ENCODE peak calls at places on chromosomes 7 and 10, in ten cellular contexts. G is COR-L47; I is activated CD8-positive, alpha-beta memory T cell treated with anti-CD3 and anti-CD28 coated beads, Interleukin-2, amount 50 U/mL, for 48 hours; K is cerebellar nuclear complex; D is NCI-H2029; E is amygdala; C is AG08395; N is HT-29; S is NCI-H460; H is OCI-LY7. W is an unnamed sample.

GRCh38 chr7:18570890-18571478 is 75.4 kb downstream of the HDAC9 start:
- DNase-seq in S (peak), N (peak), D (peak), H (peak), C (peak), I (no peak), E (no peak), K (no peak), G (peak), W (no peak)

GRCh38 chr10:71314028-71314693 is 4.9 kb upstream of the SLC29A3 start:
- DNase-seq in I (peak), K (no peak), G (no peak), C (peak), D (no peak), E (peak), H (peak), S (peak), N (peak), W (peak)

GRCh38 chr10:86699991-86700840 is 31.9 kb downstream of the LDB3 start:
- DNase-seq in S (no peak), N (no peak), C (no peak), G (no peak), D (no peak), H (no peak), K (no peak), E (no peak), I (no peak), W (peak)

GRCh38 chr7:116876664-116877442 is 14.5 kb downstream of the CAPZA2 start:
- DNase-seq in G (no peak), E (no peak), I (no peak), C (no peak), H (no peak), N (no peak), D (no peak), S (no peak), K (no peak), W (peak)

GRCh38 chr10:101223274-101224059 is 5.8 kb downstream of the LBX1 start:
- DNase-seq in S (no peak), K (no peak), I (peak), C (no peak), N (no peak), G (no peak), D (no peak), E (no peak), H (no peak), W (no peak)

GRCh38 chr10:122323188-122323587 is 51.3 kb upstream of the PLEKHA1 start:
- DNase-seq in D (no peak), I (no peak), S (no peak), G (no peak), N (no peak), K (no peak), H (no peak), E (no peak), C (no peak), W (no peak)

GRCh38 chr10:87775766-87776165 is 42.3 kb downstream of the ATAD1 start:
- DNase-seq in N (no peak), C (peak), H (no peak), K (no peak), I (no peak), G (no peak), D (no peak), E (no peak), S (no peak), W (no peak)

GRCh38 chr10:517236-517635 is 172.2 kb downstream of the DIP2C start:
- DNase-seq in G (no peak), E (no peak), H (no peak), I (no peak), S (no peak), D (no peak), K (no peak), C (no peak), N (no peak), W (no peak)

GRCh38 chr7:107606303-107606702 is 26.3 kb downstream of the BCAP29 start:
- DNase-seq in C (no peak), S (no peak), H (no peak), G (no peak), K (no peak), E (no peak), N (no peak), I (no peak), D (no peak), W (no peak)

GRCh38 chr7:73977626-73978618 is 50.1 kb upstream of the ELN start:
- DNase-seq in E (no peak), N (peak), C (peak), K (no peak), G (no peak), S (no peak), I (no peak), H (no peak), D (no peak), W (no peak)

GRCh38 chr7:107057474-107057833 is 12.9 kb downstream of the PRKAR2B start:
- DNase-seq in D (no peak), K (no peak), N (no peak), C (no peak), I (no peak), G (no peak), E (no peak), H (no peak), S (no peak), W (no peak)

GRCh38 chr7:137992738-137993394 is 9.0 kb downstream of the CREB3L2 start:
- DNase-seq in N (no peak), C (peak), D (peak), K (no peak), H (no peak), I (no peak), E (no peak), S (no peak), G (no peak), W (peak)

GRCh38 chr10:48902096-48902495 is 37.5 kb downstream of the LRRC18 start:
- DNase-seq in H (no peak), N (no peak), I (no peak), D (no peak), C (no peak), K (no peak), E (no peak), S (no peak), G (no peak), W (no peak)

GRCh38 chr7:142581341-142581740 is 167.9 kb upstream of the PRSS1 start:
- DNase-seq in K (no peak), H (peak), C (peak), S (no peak), N (no peak), I (no peak), E (no peak), G (no peak), D (no peak), W (no peak)

GRCh38 chr7:28298870-28299484 is 113.3 kb upstream of the CREB5 start:
- DNase-seq in K (no peak), H (peak), E (peak), C (peak), G (peak), I (no peak), S (peak), N (peak), D (peak), W (no peak)

GRCh38 chr7:128954830-128955797 is 17.4 kb downstream of the IRF5 start:
- DNase-seq in N (no peak), I (no peak), G (peak), C (peak), D (peak), K (no peak), E (no peak), H (peak), S (no peak), W (no peak)

GRCh38 chr7:41053830-41054229 is 649.1 kb downstream of the INHBA start:
- DNase-seq in K (no peak), C (peak), G (no peak), S (no peak), E (no peak), N (no peak), H (no peak), D (no peak), I (no peak), W (no peak)

GRCh38 chr10:34049887-34050286 is 715.4 kb upstream of the NRP1 start:
- DNase-seq in H (no peak), D (no peak), S (no peak), I (no peak), N (no peak), G (no peak), E (no peak), C (no peak), K (no peak), W (no peak)

GRCh38 chr7:67618569-67619543 is 622.2 kb downstream of the TYW1 start:
- DNase-seq in H (no peak), N (no peak), E (no peak), I (no peak), G (no peak), D (peak), K (no peak), C (peak), S (no peak), W (no peak)

GRCh38 chr10:91879514-91880170 is 29.6 kb downstream of the FGFBP3 start:
- DNase-seq in I (no peak), N (no peak), D (no peak), K (no peak), E (no peak), G (no peak), C (no peak), S (no peak), H (no peak), W (no peak)

GRCh38 chr7:150325110-150325611 is 1.8 kb upstream of the ACTR3C start:
- DNase-seq in C (peak), G (no peak), N (no peak), S (no peak), E (no peak), H (no peak), K (no peak), D (no peak), I (no peak), W (no peak)

GRCh38 chr7:155222578-155222977 is 75.1 kb upstream of the INSIG1 start:
- DNase-seq in D (no peak), H (no peak), K (no peak), I (no peak), C (no peak), E (no peak), N (no peak), S (no peak), G (no peak), W (no peak)

GRCh38 chr10:68982389-68982788 is 6.2 kb upstream of the KIFBP start:
- DNase-seq in N (no peak), G (no peak), K (no peak), I (no peak), C (no peak), H (no peak), E (no peak), D (no peak), S (no peak), W (no peak)

GRCh38 chr7:76338298-76339084 is 20.3 kb downstream of the YWHAG start:
- DNase-seq in H (no peak), D (no peak), K (no peak), G (no peak), S (no peak), N (no peak), E (no peak), C (no peak), I (no peak), W (no peak)

GRCh38 chr10:55237462-55237861 is 436.4 kb upstream of the PCDH15 start:
- DNase-seq in I (no peak), E (no peak), K (no peak), G (no peak), N (no peak), D (no peak), C (no peak), H (no peak), S (no peak), W (no peak)

GRCh38 chr10:49296382-49296781 is 2.6 kb upstream of the C10orf71 start:
- DNase-seq in K (no peak), D (no peak), I (no peak), G (no peak), H (no peak), E (no peak), S (no peak), N (no peak), C (no peak), W (peak)

GRCh38 chr10:48215148-48215982 is 59.1 kb downstream of the FRMPD2 start:
- DNase-seq in E (no peak), G (peak), D (peak), N (peak), H (peak), K (no peak), C (peak), S (peak), I (peak), W (no peak)

GRCh38 chr7:82534687-82535086 is 91.1 kb upstream of the CACNA2D1 start:
- DNase-seq in C (peak), N (peak), E (no peak), D (no peak), H (no peak), I (no peak), G (no peak), K (no peak), S (no peak), W (no peak)

GRCh38 chr7:51034531-51035264 is 252.0 kb upstream of the GRB10 start:
- DNase-seq in S (no peak), N (no peak), D (no peak), H (no peak), C (peak), I (no peak), G (no peak), E (no peak), K (no peak), W (no peak)